ENCODE peak calls at places on chromosomes 12 and 14, in six cellular contexts. One of them, this sample, is unnamed.

GRCh38 chr14:100104523-100105300 is 39.5 kb downstream of the EVL start:
- DNase-seq in ovary: no peak
- DNase-seq in cardiac fibroblast: no peak
- DNase-seq in heart right ventricle: no peak
- DNase-seq in upper lobe of right lung: no peak
- DNase-seq in uterus: no peak
- DNase-seq in this sample: no peak

GRCh38 chr12:87441511-87441910 is 587.7 kb downstream of the C12orf50 start:
- DNase-seq in ovary: no peak
- DNase-seq in upper lobe of right lung: no peak
- DNase-seq in uterus: no peak
- DNase-seq in heart right ventricle: no peak
- DNase-seq in cardiac fibroblast: no peak
- DNase-seq in this sample: no peak

GRCh38 chr12:96412431-96412830 is 12.2 kb upstream of the CDK17 start:
- DNase-seq in cardiac fibroblast: no peak
- DNase-seq in uterus: no peak
- DNase-seq in heart right ventricle: no peak
- DNase-seq in ovary: no peak
- DNase-seq in upper lobe of right lung: no peak
- DNase-seq in this sample: no peak

GRCh38 chr14:92040431-92041040 is 677 bp upstream of the TRIP11 start:
- DNase-seq in ovary: no peak
- DNase-seq in uterus: no peak
- DNase-seq in cardiac fibroblast: peak
- DNase-seq in heart right ventricle: peak
- DNase-seq in upper lobe of right lung: no peak
- DNase-seq in this sample: no peak

GRCh38 chr14:103562135-103562384 is 397 bp downstream of the BAG5 start:
- DNase-seq in uterus: no peak
- DNase-seq in heart right ventricle: peak
- DNase-seq in cardiac fibroblast: peak
- DNase-seq in upper lobe of right lung: no peak
- DNase-seq in ovary: no peak
- DNase-seq in this sample: peak

GRCh38 chr12:288687-289086 is 26.1 kb upstream of the SLC6A13 start:
- DNase-seq in uterus: no peak
- DNase-seq in ovary: no peak
- DNase-seq in cardiac fibroblast: peak
- DNase-seq in upper lobe of right lung: no peak
- DNase-seq in heart right ventricle: no peak
- DNase-seq in this sample: no peak

GRCh38 chr12:119964876-119965275 is 24.2 kb upstream of the BICDL1 start:
- DNase-seq in cardiac fibroblast: no peak
- DNase-seq in uterus: no peak
- DNase-seq in heart right ventricle: no peak
- DNase-seq in upper lobe of right lung: no peak
- DNase-seq in ovary: no peak
- DNase-seq in this sample: no peak

GRCh38 chr14:67268456-67269115 is 27.4 kb downstream of the PALS1 start:
- DNase-seq in uterus: no peak
- DNase-seq in heart right ventricle: no peak
- DNase-seq in ovary: no peak
- DNase-seq in upper lobe of right lung: no peak
- DNase-seq in cardiac fibroblast: peak
- DNase-seq in this sample: no peak

GRCh38 chr12:132169376-132169775 is 25.1 kb downstream of the NOC4L start:
- DNase-seq in cardiac fibroblast: no peak
- DNase-seq in uterus: no peak
- DNase-seq in ovary: no peak
- DNase-seq in upper lobe of right lung: peak
- DNase-seq in heart right ventricle: no peak
- DNase-seq in this sample: no peak

GRCh38 chr14:53408175-53408879 is 255.2 kb upstream of the DDHD1 start:
- DNase-seq in ovary: no peak
- DNase-seq in uterus: no peak
- DNase-seq in cardiac fibroblast: no peak
- DNase-seq in upper lobe of right lung: no peak
- DNase-seq in heart right ventricle: no peak
- DNase-seq in this sample: no peak

GRCh38 chr12:64678248-64678647 is 68.0 kb downstream of the RASSF3 start:
- DNase-seq in cardiac fibroblast: no peak
- DNase-seq in upper lobe of right lung: no peak
- DNase-seq in uterus: no peak
- DNase-seq in ovary: no peak
- DNase-seq in heart right ventricle: no peak
- DNase-seq in this sample: no peak

GRCh38 chr14:61478971-61479473 is 157.6 kb downstream of the PRKCH start:
- DNase-seq in ovary: no peak
- DNase-seq in uterus: no peak
- DNase-seq in heart right ventricle: no peak
- DNase-seq in upper lobe of right lung: no peak
- DNase-seq in cardiac fibroblast: no peak
- DNase-seq in this sample: no peak
- H3K4me3 ChIP-seq in ovary: no peak
- H3K4me3 ChIP-seq in uterus: no peak
- H3K4me3 ChIP-seq in heart right ventricle: no peak
- H3K4me3 ChIP-seq in upper lobe of right lung: no peak
- H3K4me3 ChIP-seq in cardiac fibroblast: no peak
- H3K4me3 ChIP-seq in this sample: no peak

GRCh38 chr14:87896393-87897380 is 96.3 kb downstream of the GALC start:
- DNase-seq in cardiac fibroblast: peak
- DNase-seq in ovary: no peak
- DNase-seq in heart right ventricle: peak
- DNase-seq in upper lobe of right lung: no peak
- DNase-seq in uterus: no peak
- DNase-seq in this sample: no peak
- H3K4me3 ChIP-seq in cardiac fibroblast: no peak
- H3K4me3 ChIP-seq in ovary: no peak
- H3K4me3 ChIP-seq in heart right ventricle: no peak
- H3K4me3 ChIP-seq in upper lobe of right lung: no peak
- H3K4me3 ChIP-seq in uterus: no peak
- H3K4me3 ChIP-seq in this sample: no peak

DNA sequence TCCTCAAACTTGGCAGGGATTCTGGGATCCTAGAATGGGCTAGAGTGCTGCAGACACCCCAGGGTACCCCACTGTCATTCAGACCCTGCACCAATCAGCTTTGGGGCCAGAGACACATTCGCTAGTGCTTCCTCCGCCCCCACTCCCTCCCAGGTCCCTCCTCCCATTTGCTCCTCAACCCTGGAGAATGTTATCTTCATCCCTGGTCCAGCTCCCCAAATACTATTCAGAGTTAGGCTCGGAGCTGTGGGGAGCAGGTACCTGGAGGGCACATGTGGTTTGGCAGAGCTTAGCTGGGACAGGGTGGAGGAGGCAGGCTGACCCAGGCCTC is 19.4 kb downstream of the VSX2 start:
- DNase-seq in cardiac fibroblast: no peak
- DNase-seq in upper lobe of right lung: no peak
- DNase-seq in uterus: no peak
- DNase-seq in ovary: no peak
- DNase-seq in heart right ventricle: no peak
- DNase-seq in this sample: no peak
- H3K4me3 ChIP-seq in cardiac fibroblast: no peak
- H3K4me3 ChIP-seq in upper lobe of right lung: peak
- H3K4me3 ChIP-seq in uterus: no peak
- H3K4me3 ChIP-seq in ovary: no peak
- H3K4me3 ChIP-seq in heart right ventricle: no peak
- H3K4me3 ChIP-seq in this sample: peak

GRCh38 chr12:43551271-43551970 is 582 bp downstream of the ADAMTS20 start:
- DNase-seq in cardiac fibroblast: no peak
- DNase-seq in upper lobe of right lung: no peak
- DNase-seq in uterus: no peak
- DNase-seq in heart right ventricle: no peak
- DNase-seq in ovary: no peak
- DNase-seq in this sample: no peak
- H3K4me3 ChIP-seq in cardiac fibroblast: no peak
- H3K4me3 ChIP-seq in upper lobe of right lung: no peak
- H3K4me3 ChIP-seq in uterus: no peak
- H3K4me3 ChIP-seq in heart right ventricle: no peak
- H3K4me3 ChIP-seq in ovary: no peak
- H3K4me3 ChIP-seq in this sample: peak

This sample was measured in gastrocnemius medialis.